ENCODE peak calls at places on chromosomes 13 and 19, in eight cellular contexts. One of them, this sample, is unnamed. For H3K4me1, the result is how much of the 10 kb centered on the place peaks cover.

GRCh38 chr13:33169273-33169980 is 116.1 kb downstream of the STARD13 start:
- DNase-seq in IMR-90: peak
- DNase-seq in SK-N-SH: no peak
- DNase-seq in HCT116: no peak
- DNase-seq in effector memory CD4-positive, alpha-beta T cell: no peak
- DNase-seq in heart left ventricle: no peak
- DNase-seq in neuronal stem cell: no peak
- DNase-seq in heart right ventricle: no peak
- DNase-seq in this sample: no peak

GRCh38 chr13:30235206-30235605 is 72.1 kb downstream of the KATNAL1 start:
- DNase-seq in IMR-90: no peak
- DNase-seq in SK-N-SH: no peak
- DNase-seq in HCT116: no peak
- DNase-seq in effector memory CD4-positive, alpha-beta T cell: no peak
- DNase-seq in heart left ventricle: no peak
- DNase-seq in neuronal stem cell: no peak
- DNase-seq in heart right ventricle: no peak
- DNase-seq in this sample: no peak

GRCh38 chr19:55091955-55092354 is 16.3 kb downstream of the EPS8L1 start:
- DNase-seq in IMR-90: no peak
- DNase-seq in SK-N-SH: peak
- DNase-seq in HCT116: no peak
- DNase-seq in effector memory CD4-positive, alpha-beta T cell: no peak
- DNase-seq in heart left ventricle: no peak
- DNase-seq in neuronal stem cell: no peak
- DNase-seq in heart right ventricle: no peak
- DNase-seq in this sample: no peak

GRCh38 chr13:21453352-21454089 is 5.6 kb downstream of the ZDHHC20 start:
- DNase-seq in IMR-90: no peak
- DNase-seq in SK-N-SH: no peak
- DNase-seq in HCT116: no peak
- DNase-seq in effector memory CD4-positive, alpha-beta T cell: no peak
- DNase-seq in heart left ventricle: no peak
- DNase-seq in neuronal stem cell: no peak
- DNase-seq in heart right ventricle: no peak
- DNase-seq in this sample: no peak

GRCh38 chr19:8615813-8616596 is 5.5 kb upstream of the ADAMTS10 start:
- DNase-seq in IMR-90: peak
- DNase-seq in SK-N-SH: peak
- DNase-seq in HCT116: peak
- DNase-seq in effector memory CD4-positive, alpha-beta T cell: peak
- DNase-seq in heart left ventricle: peak
- DNase-seq in neuronal stem cell: peak
- DNase-seq in heart right ventricle: peak
- DNase-seq in this sample: peak

GRCh38 chr19:57068921-57069697 is 50.7 kb upstream of the USP29 start:
- DNase-seq in IMR-90: no peak
- DNase-seq in SK-N-SH: peak
- DNase-seq in HCT116: no peak
- DNase-seq in effector memory CD4-positive, alpha-beta T cell: no peak
- DNase-seq in heart left ventricle: no peak
- DNase-seq in neuronal stem cell: peak
- DNase-seq in heart right ventricle: no peak
- DNase-seq in this sample: no peak

GRCh38 chr19:21335721-21336120 is 6.5 kb upstream of the ZNF708 start:
- DNase-seq in IMR-90: no peak
- DNase-seq in SK-N-SH: no peak
- DNase-seq in HCT116: no peak
- DNase-seq in effector memory CD4-positive, alpha-beta T cell: no peak
- DNase-seq in heart left ventricle: no peak
- DNase-seq in neuronal stem cell: no peak
- DNase-seq in heart right ventricle: no peak
- DNase-seq in this sample: no peak

GRCh38 chr13:79352107-79352506 is 53.9 kb downstream of the RBM26 start:
- DNase-seq in IMR-90: peak
- DNase-seq in SK-N-SH: no peak
- DNase-seq in HCT116: no peak
- DNase-seq in effector memory CD4-positive, alpha-beta T cell: no peak
- DNase-seq in heart left ventricle: no peak
- DNase-seq in neuronal stem cell: no peak
- DNase-seq in heart right ventricle: no peak
- DNase-seq in this sample: no peak

GRCh38 chr13:111947876-111948275 is 119.1 kb upstream of the SOX1 start:
- DNase-seq in IMR-90: no peak
- DNase-seq in SK-N-SH: no peak
- DNase-seq in HCT116: no peak
- DNase-seq in effector memory CD4-positive, alpha-beta T cell: no peak
- DNase-seq in heart left ventricle: no peak
- DNase-seq in neuronal stem cell: no peak
- DNase-seq in heart right ventricle: no peak
- DNase-seq in this sample: no peak

GRCh38 chr13:21530656-21531055 is 71.6 kb upstream of the ZDHHC20 start:
- DNase-seq in IMR-90: no peak
- DNase-seq in SK-N-SH: peak
- DNase-seq in HCT116: no peak
- DNase-seq in effector memory CD4-positive, alpha-beta T cell: no peak
- DNase-seq in heart left ventricle: no peak
- DNase-seq in neuronal stem cell: no peak
- DNase-seq in heart right ventricle: no peak
- DNase-seq in this sample: no peak

GRCh38 chr19:34539396-34539795 is 57.8 kb downstream of the WTIP start:
- DNase-seq in IMR-90: no peak
- DNase-seq in SK-N-SH: no peak
- DNase-seq in HCT116: no peak
- DNase-seq in effector memory CD4-positive, alpha-beta T cell: no peak
- DNase-seq in heart left ventricle: no peak
- DNase-seq in neuronal stem cell: no peak
- DNase-seq in heart right ventricle: no peak
- DNase-seq in this sample: no peak

GRCh38 chr13:101382701-101383100 is 33.6 kb downstream of the NALCN start:
- DNase-seq in IMR-90: no peak
- DNase-seq in SK-N-SH: no peak
- DNase-seq in HCT116: no peak
- DNase-seq in effector memory CD4-positive, alpha-beta T cell: no peak
- DNase-seq in heart left ventricle: no peak
- DNase-seq in neuronal stem cell: no peak
- DNase-seq in heart right ventricle: no peak
- DNase-seq in this sample: no peak

GRCh38 chr19:7773841-7774240 is 10.8 kb downstream of the CLEC4M start:
- DNase-seq in IMR-90: no peak
- DNase-seq in SK-N-SH: no peak
- DNase-seq in HCT116: no peak
- DNase-seq in effector memory CD4-positive, alpha-beta T cell: no peak
- DNase-seq in heart left ventricle: no peak
- DNase-seq in neuronal stem cell: no peak
- DNase-seq in heart right ventricle: no peak
- DNase-seq in this sample: no peak

GRCh38 chr19:41376241-41376997 is at the start of gene TMEM91:
- DNase-seq in IMR-90: no peak
- DNase-seq in SK-N-SH: peak
- DNase-seq in HCT116: no peak
- DNase-seq in effector memory CD4-positive, alpha-beta T cell: no peak
- DNase-seq in heart left ventricle: peak
- DNase-seq in neuronal stem cell: no peak
- DNase-seq in heart right ventricle: peak
- DNase-seq in this sample: no peak

GRCh38 chr19:35521124-35521743 is 6.9 kb downstream of the SBSN start:
- DNase-seq in IMR-90: no peak
- DNase-seq in SK-N-SH: no peak
- DNase-seq in HCT116: no peak
- DNase-seq in effector memory CD4-positive, alpha-beta T cell: no peak
- DNase-seq in heart left ventricle: no peak
- DNase-seq in neuronal stem cell: no peak
- DNase-seq in heart right ventricle: no peak
- DNase-seq in this sample: no peak

GRCh38 chr13:89281331-89281730 is 1610.2 kb downstream of the SLITRK5 start:
- DNase-seq in IMR-90: no peak
- DNase-seq in SK-N-SH: no peak
- DNase-seq in HCT116: no peak
- DNase-seq in effector memory CD4-positive, alpha-beta T cell: no peak
- DNase-seq in heart left ventricle: no peak
- DNase-seq in neuronal stem cell: no peak
- DNase-seq in heart right ventricle: no peak
- DNase-seq in this sample: no peak

GRCh38 chr13:56400774-56401173 is 739.9 kb upstream of the PRR20A start:
- DNase-seq in IMR-90: no peak
- DNase-seq in SK-N-SH: no peak
- DNase-seq in HCT116: no peak
- DNase-seq in effector memory CD4-positive, alpha-beta T cell: no peak
- DNase-seq in heart left ventricle: no peak
- DNase-seq in neuronal stem cell: no peak
- DNase-seq in heart right ventricle: peak
- DNase-seq in this sample: no peak

GRCh38 chr19:13929340-13929739 is 8.9 kb downstream of the PODNL1 start:
- DNase-seq in IMR-90: no peak
- DNase-seq in SK-N-SH: peak
- DNase-seq in HCT116: no peak
- DNase-seq in effector memory CD4-positive, alpha-beta T cell: no peak
- DNase-seq in heart left ventricle: no peak
- DNase-seq in neuronal stem cell: no peak
- DNase-seq in heart right ventricle: no peak
- DNase-seq in this sample: no peak
- H3K4me3 ChIP-seq in IMR-90: no peak
- H3K4me3 ChIP-seq in SK-N-SH: no peak
- H3K4me3 ChIP-seq in HCT116: no peak
- H3K4me3 ChIP-seq in effector memory CD4-positive, alpha-beta T cell: no peak
- H3K4me3 ChIP-seq in heart left ventricle: no peak
- H3K4me3 ChIP-seq in neuronal stem cell: no peak
- H3K4me3 ChIP-seq in heart right ventricle: no peak
- H3K4me3 ChIP-seq in this sample: no peak

GRCh38 chr19:28602675-28603298 is 610.2 kb downstream of the UQCRFS1 start:
- DNase-seq in IMR-90: no peak
- DNase-seq in SK-N-SH: no peak
- DNase-seq in HCT116: no peak
- DNase-seq in effector memory CD4-positive, alpha-beta T cell: no peak
- DNase-seq in heart left ventricle: no peak
- DNase-seq in neuronal stem cell: no peak
- DNase-seq in heart right ventricle: no peak
- DNase-seq in this sample: no peak
- H3K4me1 ChIP-seq in IMR-90: under half
- H3K4me1 ChIP-seq in SK-N-SH: under half
- H3K4me1 ChIP-seq in HCT116: under half
- H3K4me1 ChIP-seq in effector memory CD4-positive, alpha-beta T cell: under half
- H3K4me1 ChIP-seq in heart left ventricle: under half
- H3K4me1 ChIP-seq in neuronal stem cell: under half
- H3K4me1 ChIP-seq in heart right ventricle: under half
- H3K4me1 ChIP-seq in this sample: under half

DNA sequence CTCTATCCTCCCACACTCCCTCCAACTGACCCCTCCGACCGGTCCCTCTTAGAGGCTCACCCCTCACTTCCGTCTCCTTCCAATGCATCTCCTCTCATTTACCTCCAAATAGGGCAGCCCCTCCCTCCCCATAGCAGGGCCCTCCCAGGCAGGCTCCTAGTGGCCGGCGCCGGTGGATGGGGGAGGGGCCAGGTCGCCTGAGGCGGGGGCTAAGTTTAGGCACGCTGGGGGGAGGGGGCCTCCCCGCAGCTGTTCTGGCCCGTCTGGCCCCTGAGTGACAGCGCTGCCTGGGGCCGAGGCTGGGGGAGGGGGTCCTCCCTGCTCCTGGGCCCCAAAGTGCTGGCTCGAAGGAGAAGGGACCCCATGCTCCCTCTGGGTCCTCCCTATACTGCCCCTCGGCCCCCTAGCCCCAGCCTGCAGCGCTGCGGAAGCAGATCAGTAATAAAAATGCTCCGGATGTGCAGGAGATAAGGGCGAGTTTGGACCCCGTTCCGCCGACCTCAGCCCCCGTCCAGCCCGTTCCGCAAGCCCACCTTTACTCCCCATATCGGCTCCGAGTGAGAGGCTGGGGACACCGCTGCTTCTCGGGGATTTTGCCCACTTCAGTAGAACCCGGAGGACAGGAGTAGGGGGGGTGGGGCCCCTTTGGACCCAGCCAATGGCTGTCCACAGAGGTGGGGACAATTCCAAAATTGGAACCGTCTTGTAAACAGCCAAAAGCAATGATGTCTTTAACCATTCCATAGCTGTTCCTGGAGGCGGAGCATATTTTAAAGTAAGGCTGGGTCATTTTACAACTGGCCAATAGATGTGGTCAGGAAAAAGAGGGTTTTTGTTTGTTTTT is 4.0 kb downstream of the RTN2 start:
- DNase-seq in IMR-90: peak
- DNase-seq in SK-N-SH: peak
- DNase-seq in HCT116: peak
- DNase-seq in effector memory CD4-positive, alpha-beta T cell: no peak
- DNase-seq in heart left ventricle: peak
- DNase-seq in neuronal stem cell: no peak
- DNase-seq in heart right ventricle: peak
- DNase-seq in this sample: no peak
- H3K4me3 ChIP-seq in IMR-90: peak
- H3K4me3 ChIP-seq in SK-N-SH: no peak
- H3K4me3 ChIP-seq in HCT116: peak
- H3K4me3 ChIP-seq in effector memory CD4-positive, alpha-beta T cell: no peak
- H3K4me3 ChIP-seq in heart left ventricle: peak
- H3K4me3 ChIP-seq in neuronal stem cell: peak
- H3K4me3 ChIP-seq in heart right ventricle: peak
- H3K4me3 ChIP-seq in this sample: no peak

GRCh38 chr19:1849999-1850398 is 1.7 kb upstream of the REXO1 start:
- DNase-seq in IMR-90: no peak
- DNase-seq in SK-N-SH: no peak
- DNase-seq in HCT116: no peak
- DNase-seq in effector memory CD4-positive, alpha-beta T cell: no peak
- DNase-seq in heart left ventricle: no peak
- DNase-seq in neuronal stem cell: no peak
- DNase-seq in heart right ventricle: no peak
- DNase-seq in this sample: no peak

GRCh38 chr19:1847348-1847683 is 967 bp downstream of the REXO1 start:
- DNase-seq in IMR-90: no peak
- DNase-seq in SK-N-SH: no peak
- DNase-seq in HCT116: no peak
- DNase-seq in effector memory CD4-positive, alpha-beta T cell: no peak
- DNase-seq in heart left ventricle: no peak
- DNase-seq in neuronal stem cell: no peak
- DNase-seq in heart right ventricle: no peak
- DNase-seq in this sample: no peak

GRCh38 chr19:1848399-1849131 is at the start of gene REXO1:
- DNase-seq in IMR-90: peak
- DNase-seq in SK-N-SH: peak
- DNase-seq in HCT116: peak
- DNase-seq in effector memory CD4-positive, alpha-beta T cell: peak
- DNase-seq in heart left ventricle: peak
- DNase-seq in neuronal stem cell: peak
- DNase-seq in heart right ventricle: peak
- DNase-seq in this sample: peak

GRCh38 chr19:1847684-1848398 is 442 bp downstream of the REXO1 start:
- DNase-seq in IMR-90: peak
- DNase-seq in SK-N-SH: peak
- DNase-seq in HCT116: no peak
- DNase-seq in effector memory CD4-positive, alpha-beta T cell: no peak
- DNase-seq in heart left ventricle: peak
- DNase-seq in neuronal stem cell: no peak
- DNase-seq in heart right ventricle: no peak
- DNase-seq in this sample: no peak

DNA sequence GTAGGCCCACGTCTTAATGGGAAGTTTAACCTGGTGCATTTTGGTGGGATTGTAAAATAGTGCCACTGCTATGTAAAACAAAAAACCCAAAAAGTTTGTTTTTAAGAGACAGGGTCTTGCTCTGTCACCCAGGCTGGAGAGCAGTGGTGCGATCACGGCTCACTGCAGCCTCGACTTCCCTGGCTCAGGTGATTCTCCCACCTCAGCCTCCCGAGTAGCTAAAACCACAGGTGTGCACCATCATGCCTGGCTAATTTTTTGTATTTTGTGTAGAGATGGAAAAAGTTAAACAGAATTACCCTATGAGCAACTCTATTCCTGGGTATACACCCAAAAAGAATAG is 820 bp upstream of the REXO1 start:
- DNase-seq in IMR-90: no peak
- DNase-seq in SK-N-SH: no peak
- DNase-seq in HCT116: no peak
- DNase-seq in effector memory CD4-positive, alpha-beta T cell: no peak
- DNase-seq in heart left ventricle: no peak
- DNase-seq in neuronal stem cell: no peak
- DNase-seq in heart right ventricle: no peak
- DNase-seq in this sample: no peak
- H3K4me1 ChIP-seq in IMR-90: under half
- H3K4me1 ChIP-seq in SK-N-SH: under half
- H3K4me1 ChIP-seq in HCT116: under half
- H3K4me1 ChIP-seq in effector memory CD4-positive, alpha-beta T cell: half or more
- H3K4me1 ChIP-seq in heart left ventricle: under half
- H3K4me1 ChIP-seq in neuronal stem cell: under half
- H3K4me1 ChIP-seq in heart right ventricle: under half
- H3K4me1 ChIP-seq in this sample: under half

This sample was measured in naive thymus-derived CD4-positive, alpha-beta T cell.